ENCODE peak calls at places on chromosomes 11 and 22, in five cellular contexts. V is H9, P is mesenchymal stem cell, J is H1, L is neuronal stem cell. S is an unnamed sample.

GRCh38 chr11:17014774-17015638 is 792 bp upstream of the PLEKHA7 start:
- DNase-seq in V (peak; percentile 70), P (peak; percentile 20), J (peak; percentile 72), L (peak; percentile 32), S (no peak)

GRCh38 chr22:22748297-22748743 is 103.9 kb downstream of the GGTLC2 start:
- DNase-seq in V (peak; percentile 58), P (peak; percentile 20), J (peak; percentile 62), L (peak; percentile 9), S (peak; percentile 52)

GRCh38 chr11:64604458-64605247 is 13.6 kb downstream of the SLC22A12 start:
- DNase-seq in V (no peak), P (no peak), J (no peak), L (no peak), S (no peak)

GRCh38 chr11:122793500-122793899 is 44.8 kb upstream of the CRTAM start:
- DNase-seq in V (no peak), P (no peak), J (no peak), L (no peak), S (peak; percentile 21)

GRCh38 chr22:30210235-30210831 is 36.2 kb downstream of the LIF start:
- DNase-seq in V (peak; percentile 54), P (peak; percentile 88), J (no peak), L (no peak), S (peak; percentile 80)

GRCh38 chr11:77819921-77820564 is 479 bp downstream of the RSF1 start:
- DNase-seq in V (peak; percentile 77), P (peak; percentile 61), J (peak; percentile 83), L (peak; percentile 46), S (peak; percentile 27)

GRCh38 chr22:30667092-30667485 is 586 bp downstream of the DUSP18 start:
- DNase-seq in V (no peak), P (no peak), J (no peak), L (no peak), S (no peak)

GRCh38 chr11:67264260-67264659 is 2.0 kb upstream of the GRK2 start:
- DNase-seq in V (no peak), P (no peak), J (no peak), L (no peak), S (no peak)

GRCh38 chr22:23140385-23140784 is 1.4 kb downstream of the RSPH14 start:
- DNase-seq in V (no peak), P (no peak), J (no peak), L (no peak), S (no peak)

GRCh38 chr11:124745270-124745834 is 5.6 kb downstream of the NRGN start:
- DNase-seq in V (peak; percentile 30), P (no peak), J (peak; percentile 60), L (no peak), S (no peak)

GRCh38 chr11:4991066-4991465 is 3.6 kb upstream of the OR51L1 start:
- DNase-seq in V (no peak), P (no peak), J (no peak), L (no peak), S (peak; percentile 12)

GRCh38 chr22:45212992-45213751 is 27.5 kb downstream of the KIAA0930 start:
- DNase-seq in V (no peak), P (peak; percentile 88), J (no peak), L (no peak), S (peak; percentile 81)

GRCh38 chr22:26367402-26368245 is 61.4 kb upstream of the ASPHD2 start:
- DNase-seq in V (peak; percentile 60), P (peak; percentile 52), J (peak; percentile 81), L (peak; percentile 65), S (peak; percentile 20)

GRCh38 chr11:3153291-3153861 is 11.7 kb downstream of the OSBPL5 start:
- DNase-seq in V (no peak), P (peak; percentile 97), J (no peak), L (no peak), S (peak; percentile 97)

GRCh38 chr11:77324508-77324907 is 23.0 kb upstream of the GDPD4 start:
- DNase-seq in V (no peak), P (peak; percentile 44), J (no peak), L (no peak), S (peak; percentile 76)

GRCh38 chr11:57711414-57712255 is at the start of gene MED19:
- DNase-seq in V (peak; percentile 98), P (peak; percentile 84), J (peak; percentile 84), L (peak; percentile 82), S (peak; percentile 72)
- H4K91ac ChIP-seq in V (no peak within 1 kb of the TSS), P (peak within 1 kb of the TSS; percentile 67), J (peak within 1 kb of the TSS; percentile 94), L (no peak within 1 kb of the TSS), S (peak within 1 kb of the TSS; percentile 94)

DNA sequence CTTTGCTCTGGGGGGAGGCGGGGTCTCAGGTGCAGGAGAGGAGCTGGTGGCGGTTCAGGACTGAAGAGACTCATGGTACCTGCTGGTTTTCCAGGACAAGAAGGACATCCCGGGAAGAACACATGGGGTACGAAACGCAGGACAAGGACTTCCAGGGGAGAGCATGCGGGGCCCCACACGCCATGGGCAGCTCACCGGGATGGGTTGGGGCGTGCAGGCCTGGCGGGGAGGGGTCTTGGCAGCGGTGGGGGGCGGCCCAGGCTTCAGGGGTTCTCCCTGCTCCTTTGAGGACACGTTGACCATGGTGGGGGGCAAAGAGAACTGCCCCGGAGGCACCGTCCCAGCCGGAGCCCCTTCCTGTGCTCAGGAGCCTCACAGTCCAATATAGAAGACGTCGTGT is 673.2 kb downstream of the BRD1 start:
- DNase-seq in V (no peak), P (no peak), J (no peak), L (no peak), S (no peak)
- H4K91ac ChIP-seq in V (no peak overlapping the region), P (no peak overlapping the region), J (no peak overlapping the region), L (no peak overlapping the region), S (no peak overlapping the region)

GRCh38 chr11:73271936-73272679 is at the start of gene P2RY6:
- DNase-seq in V (peak; percentile 44), P (peak; percentile 81), J (no peak), L (no peak), S (peak; percentile 60)
- H4K91ac ChIP-seq in V (no peak within 1 kb of the TSS), P (peak within 1 kb of the TSS; percentile 57), J (no peak within 1 kb of the TSS), L (no peak within 1 kb of the TSS), S (no peak within 1 kb of the TSS)

GRCh38 chr11:62881579-62882427 is 1.1 kb downstream of the SLC3A2 start:
- DNase-seq in V (no peak), P (peak; percentile 98), J (no peak), L (no peak), S (peak; percentile 97)

GRCh38 chr11:62880231-62880802 is 379 bp upstream of the SLC3A2 start:
- DNase-seq in V (no peak), P (peak; percentile 68), J (no peak), L (no peak), S (peak; percentile 88)

GRCh38 chr11:62880803-62881578 is at the start of gene SLC3A2:
- DNase-seq in V (peak; percentile 92), P (peak; percentile 88), J (peak; percentile 88), L (peak; percentile 86), S (peak; percentile 82)

GRCh38 chr11:62879150-62879549 is 1.5 kb upstream of the SLC3A2 start:
- DNase-seq in V (no peak), P (no peak), J (no peak), L (no peak), S (no peak)

GRCh38 chr11:62879554-62879953 is 1.1 kb upstream of the SLC3A2 start:
- DNase-seq in V (peak; percentile 48), P (peak; percentile 12), J (no peak), L (no peak), S (no peak)
- H4K91ac ChIP-seq in V (no peak overlapping the region), P (no peak overlapping the region), J (no peak overlapping the region), L (no peak overlapping the region), S (peak overlapping the region; percentile 86)

DNA sequence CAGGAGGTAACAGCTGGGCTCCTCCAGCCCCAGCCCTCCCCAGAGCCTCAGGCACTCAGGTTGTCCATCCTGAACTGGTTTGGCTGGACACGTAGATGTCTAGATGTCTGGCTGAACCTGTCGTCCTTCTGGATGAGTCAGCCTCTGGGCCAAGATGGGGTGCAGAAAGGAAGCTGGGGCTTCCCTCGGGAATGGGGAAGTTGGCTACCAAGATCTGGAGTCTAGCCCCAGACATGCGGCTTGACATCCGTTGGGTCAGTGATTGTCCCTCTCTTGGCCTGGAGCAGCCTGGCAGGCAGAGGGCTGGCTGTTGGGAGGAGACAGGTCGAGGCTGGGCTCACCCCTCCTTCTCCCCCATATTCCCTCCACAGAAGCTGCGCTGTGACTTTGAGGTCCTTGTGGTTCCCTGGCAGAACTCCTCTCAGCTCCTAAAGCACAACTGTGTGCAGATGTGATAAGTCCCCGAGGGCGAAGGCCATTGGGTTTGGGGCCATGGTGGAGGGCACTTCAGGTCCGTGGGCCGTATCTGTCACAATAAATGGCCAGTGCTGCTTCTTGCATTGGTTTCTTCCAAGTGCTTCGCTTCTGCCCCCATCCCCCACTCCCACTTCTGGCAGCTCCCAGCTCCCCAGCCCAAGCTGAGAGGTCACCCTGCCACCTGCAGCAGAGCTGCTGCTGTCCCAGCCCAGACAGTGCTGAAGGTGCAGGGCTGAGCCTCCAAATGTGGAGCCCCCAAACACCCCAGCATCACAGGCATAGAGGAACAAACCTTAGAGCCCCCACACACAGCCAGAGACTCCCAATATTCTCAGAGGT is 1.3 kb downstream of the CST6 start:
- DNase-seq in V (no peak), P (no peak), J (no peak), L (no peak), S (no peak)
- H4K91ac ChIP-seq in V (no peak overlapping the region), P (no peak overlapping the region), J (no peak overlapping the region), L (no peak overlapping the region), S (no peak overlapping the region)

S was measured in IMR-90.